ENCODE peak calls at places on chromosomes 3 and 15, in four cellular contexts. W is HepG2, A is GM12878, U is K562. T is an unnamed sample.

GRCh38 chr15:45262906-45263456 is 10.9 kb downstream of the SLC28A2 start:
- DNase-seq in W (peak), A (no peak), U (no peak), T (no peak)

GRCh38 chr15:98713585-98714001 is 65.3 kb downstream of the IGF1R start:
- DNase-seq in W (no peak), A (peak), U (no peak), T (no peak)

GRCh38 chr15:101293122-101293521 is 1.9 kb downstream of the SNRPA1 start:
- DNase-seq in W (no peak), A (no peak), U (no peak), T (no peak)

GRCh38 chr15:47959617-47960398 is 161.0 kb upstream of the SLC24A5 start:
- DNase-seq in W (no peak), A (peak), U (no peak), T (no peak)

GRCh38 chr15:78249131-78249530 is 14.8 kb upstream of the ACSBG1 start:
- DNase-seq in W (no peak), A (no peak), U (no peak), T (no peak)

GRCh38 chr3:13556214-13556613 is 7.3 kb downstream of the FBLN2 start:
- DNase-seq in W (no peak), A (no peak), U (no peak), T (no peak)

GRCh38 chr3:150341893-150342292 is 66.2 kb upstream of the TSC22D2 start:
- DNase-seq in W (no peak), A (no peak), U (no peak), T (no peak)

GRCh38 chr3:18438586-18438985 is 13.4 kb upstream of the SATB1 start:
- DNase-seq in W (no peak), A (no peak), U (no peak), T (no peak)

GRCh38 chr3:122392868-122393844 is 9.2 kb downstream of the FAM162A start:
- DNase-seq in W (peak), A (no peak), U (peak), T (peak)

GRCh38 chr3:11389570-11390268 is 117.5 kb downstream of the ATG7 start:
- DNase-seq in W (no peak), A (no peak), U (no peak), T (no peak)

GRCh38 chr15:58546066-58546591 is 114.3 kb downstream of the LIPC start:
- DNase-seq in W (no peak), A (no peak), U (no peak), T (no peak)

GRCh38 chr15:97248376-97248775 is 712.1 kb upstream of the ARRDC4 start:
- DNase-seq in W (no peak), A (no peak), U (no peak), T (no peak)

GRCh38 chr3:193134895-193135294 is 106.1 kb upstream of the PLAAT1 start:
- DNase-seq in W (no peak), A (no peak), U (no peak), T (no peak)

GRCh38 chr15:42194502-42194901 is 13.6 kb downstream of the VPS39 start:
- DNase-seq in W (peak), A (no peak), U (no peak), T (no peak)

GRCh38 chr15:71352125-71352524 is 236.9 kb downstream of the THSD4 start:
- DNase-seq in W (no peak), A (no peak), U (no peak), T (no peak)

GRCh38 chr3:150000631-150001030 is 29.9 kb upstream of the PFN2 start:
- DNase-seq in W (no peak), A (no peak), U (no peak), T (no peak)

GRCh38 chr3:142027713-142028112 is 121.6 kb downstream of the TFDP2 start:
- DNase-seq in W (no peak), A (no peak), U (no peak), T (peak)
- TF ChIP-seq TARDBP in W (no peak), A (no peak), U (no peak), T (no peak)

DNA sequence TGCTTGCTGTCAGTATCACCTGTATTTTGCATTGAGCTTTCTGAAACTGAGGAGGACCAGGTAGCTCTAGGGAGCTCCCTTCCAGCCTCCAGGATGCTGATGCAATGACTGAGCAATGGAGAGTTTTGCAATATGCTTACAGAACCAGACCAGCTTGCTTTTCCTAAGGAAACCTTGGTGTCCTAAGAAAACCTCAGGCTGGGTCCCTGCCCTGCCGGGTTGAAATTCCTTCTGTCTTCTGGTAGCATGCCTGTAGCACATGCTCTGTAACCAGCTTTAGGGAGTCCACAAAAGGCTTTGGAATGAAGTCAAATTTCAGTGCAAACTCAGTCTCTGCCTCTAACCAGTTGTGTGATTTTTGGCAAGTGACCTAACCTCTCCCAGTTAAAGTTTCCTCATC is 65.8 kb upstream of the GSK3B start:
- DNase-seq in W (no peak), A (no peak), U (no peak), T (no peak)
- TF ChIP-seq TARDBP in W (no peak), A (no peak), U (no peak), T (no peak)

DNA sequence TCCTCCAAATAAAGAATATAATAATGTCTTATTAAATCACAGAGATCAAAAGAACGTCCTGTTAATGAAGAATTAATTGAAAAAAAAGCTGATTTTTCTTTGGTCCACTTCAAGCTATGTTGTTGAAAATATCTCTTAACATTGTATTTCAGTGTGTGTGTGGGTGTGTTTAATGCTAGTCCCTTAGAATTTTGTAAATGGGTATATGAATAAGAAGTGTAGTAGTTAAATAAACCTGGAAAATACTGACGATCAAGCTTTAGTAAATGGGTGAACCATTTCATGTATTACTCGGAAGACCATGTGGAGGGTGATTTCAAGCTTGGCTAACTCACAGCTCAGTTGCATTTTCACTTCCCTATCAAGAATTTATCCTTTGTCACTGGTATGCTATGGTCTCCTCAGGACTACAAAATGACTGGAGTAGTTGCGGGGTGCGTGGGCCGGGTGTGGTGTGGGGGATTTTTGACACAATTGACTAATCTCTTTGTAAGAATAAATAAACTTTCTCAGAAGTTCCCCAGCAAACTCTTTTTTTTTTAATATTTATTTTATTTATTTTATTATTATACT is 586.4 kb downstream of the GRM7 start:
- DNase-seq in W (no peak), A (peak), U (no peak), T (no peak)
- TF ChIP-seq TARDBP in W (no peak), A (no peak), U (no peak), T (no peak)

GRCh38 chr3:98962189-98962930 is 60.9 kb upstream of the DCBLD2 start:
- DNase-seq in W (peak), A (no peak), U (no peak), T (no peak)
- TF ChIP-seq TARDBP in W (no peak), A (no peak), U (no peak), T (no peak)

GRCh38 chr3:116815831-116816588 is 106.4 kb downstream of the TUSC7 start:
- DNase-seq in W (no peak), A (no peak), U (no peak), T (no peak)

GRCh38 chr3:116815321-116815720 is 105.7 kb downstream of the TUSC7 start:
- DNase-seq in W (no peak), A (no peak), U (no peak), T (no peak)
- TF ChIP-seq TARDBP in W (no peak), A (no peak), U (no peak), T (no peak)

T was measured in HEK293T.